ENCODE peak calls at places on chromosome 1, in seven cellular contexts. T, V, Y, P, A, O and E are unnamed samples.

GRCh38 chr1:21681426-21681825 is 12.3 kb upstream of the RAP1GAP start:
- DNase-seq in T (no peak), V (no peak), Y (no peak), P (no peak), A (no peak), O (no peak), E (peak; percentile 74)

GRCh38 chr1:67760030-67760821 is 73.0 kb downstream of the GNG12 start:
- DNase-seq in T (no peak), V (peak; percentile 50), Y (peak; percentile 72), P (peak; percentile 88), A (peak; percentile 94), O (peak; percentile 74), E (peak; percentile 84)

GRCh38 chr1:149881876-149882275 is 17.5 kb upstream of the BOLA1 start:
- DNase-seq in T (no peak), V (no peak), Y (no peak), P (no peak), A (no peak), O (no peak), E (no peak)

GRCh38 chr1:186482661-186483255 is 21.8 kb upstream of the PDC start:
- DNase-seq in T (peak; percentile 67), V (peak; percentile 26), Y (peak; percentile 49), P (peak; percentile 81), A (peak; percentile 67), O (peak; percentile 49), E (peak; percentile 41)

GRCh38 chr1:242004751-242005495 is 6.0 kb upstream of the MAP1LC3C start:
- DNase-seq in T (no peak), V (no peak), Y (no peak), P (no peak), A (no peak), O (no peak), E (no peak)

GRCh38 chr1:227914801-227915563 is 32.8 kb downstream of the WNT9A start:
- DNase-seq in T (no peak), V (no peak), Y (no peak), P (no peak), A (no peak), O (no peak), E (no peak)

GRCh38 chr1:218813247-218813646 is 360.4 kb upstream of the LYPLAL1 start:
- DNase-seq in T (no peak), V (no peak), Y (no peak), P (no peak), A (no peak), O (no peak), E (no peak)

GRCh38 chr1:11012260-11013159 is at the start of gene TARDBP:
- DNase-seq in T (peak; percentile 92), V (peak; percentile 85), Y (peak; percentile 91), P (peak; percentile 95), A (peak; percentile 92), O (peak; percentile 94), E (peak; percentile 95)

GRCh38 chr1:29703596-29703995 is 467.3 kb downstream of the PTPRU start:
- DNase-seq in T (no peak), V (no peak), Y (peak; percentile 40), P (peak; percentile 50), A (no peak), O (no peak), E (no peak)

GRCh38 chr1:158084336-158084735 is 90.9 kb downstream of the KIRREL1 start:
- DNase-seq in T (no peak), V (no peak), Y (no peak), P (no peak), A (no peak), O (no peak), E (no peak)

GRCh38 chr1:199551967-199552565 is 475.4 kb upstream of the NR5A2 start:
- DNase-seq in T (no peak), V (no peak), Y (peak; percentile 53), P (peak; percentile 82), A (peak; percentile 65), O (no peak), E (peak; percentile 51)

GRCh38 chr1:56920551-56920950 is 45.3 kb downstream of the C8B start:
- DNase-seq in T (no peak), V (no peak), Y (no peak), P (no peak), A (no peak), O (no peak), E (no peak)

GRCh38 chr1:91783423-91784162 is 102.4 kb downstream of the TGFBR3 start:
- DNase-seq in T (no peak), V (no peak), Y (no peak), P (no peak), A (no peak), O (no peak), E (no peak)

GRCh38 chr1:246786606-246787238 is 62.5 kb downstream of the SCCPDH start:
- DNase-seq in T (peak; percentile 53), V (no peak), Y (no peak), P (no peak), A (no peak), O (no peak), E (no peak)

GRCh38 chr1:225508538-225509375 is 80.9 kb upstream of the LBR start:
- DNase-seq in T (no peak), V (no peak), Y (peak; percentile 64), P (peak; percentile 70), A (no peak), O (no peak), E (peak; percentile 85)

GRCh38 chr1:71093938-71094337 is 13.1 kb upstream of the ZRANB2 start:
- DNase-seq in T (no peak), V (no peak), Y (no peak), P (no peak), A (no peak), O (no peak), E (peak; percentile 14)

GRCh38 chr1:242761556-242761955 is 237.1 kb upstream of the PLD5 start:
- DNase-seq in T (no peak), V (no peak), Y (no peak), P (no peak), A (no peak), O (no peak), E (no peak)

GRCh38 chr1:170537798-170538503 is 6.0 kb downstream of the GORAB start:
- DNase-seq in T (no peak), V (no peak), Y (no peak), P (no peak), A (no peak), O (no peak), E (no peak)

GRCh38 chr1:170538687-170539086 is 6.7 kb downstream of the GORAB start:
- DNase-seq in T (no peak), V (no peak), Y (no peak), P (no peak), A (no peak), O (no peak), E (no peak)

GRCh38 chr1:170535418-170535817 is 3.5 kb downstream of the GORAB start:
- DNase-seq in T (no peak), V (no peak), Y (no peak), P (no peak), A (no peak), O (no peak), E (no peak)

GRCh38 chr1:170536924-170537551 is 5.1 kb downstream of the GORAB start:
- DNase-seq in T (no peak), V (no peak), Y (no peak), P (no peak), A (no peak), O (no peak), E (no peak)

DNA sequence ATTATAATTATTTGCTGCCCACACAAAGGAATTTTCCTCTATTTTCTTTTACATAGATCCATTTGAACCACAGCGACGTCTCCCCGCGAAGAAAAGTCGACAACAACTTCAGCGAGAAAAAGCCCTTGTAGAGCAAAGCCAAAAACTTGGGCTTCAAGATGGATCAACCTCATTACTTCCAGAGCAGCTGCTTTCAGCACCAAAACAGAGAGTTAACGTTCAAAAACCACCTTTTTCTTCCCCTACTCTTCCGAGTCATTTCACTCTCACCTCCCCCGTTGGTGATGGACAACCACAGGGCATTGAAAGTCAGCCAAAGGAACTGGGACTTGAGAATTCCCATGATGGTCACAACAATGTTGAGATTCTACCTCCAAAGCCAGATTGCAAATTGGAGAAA is 7.2 kb downstream of the GORAB start:
- DNase-seq in T (no peak), V (no peak), Y (no peak), P (no peak), A (no peak), O (no peak), E (no peak)
- H3K27me3 ChIP-seq in T (no peaks in the 10 kb centered on the region), V (no peaks in the 10 kb centered on the region), Y (no peaks in the 10 kb centered on the region), P (no peaks in the 10 kb centered on the region), A (no peaks in the 10 kb centered on the region), O (no peaks in the 10 kb centered on the region), E (no peaks in the 10 kb centered on the region)

DNA sequence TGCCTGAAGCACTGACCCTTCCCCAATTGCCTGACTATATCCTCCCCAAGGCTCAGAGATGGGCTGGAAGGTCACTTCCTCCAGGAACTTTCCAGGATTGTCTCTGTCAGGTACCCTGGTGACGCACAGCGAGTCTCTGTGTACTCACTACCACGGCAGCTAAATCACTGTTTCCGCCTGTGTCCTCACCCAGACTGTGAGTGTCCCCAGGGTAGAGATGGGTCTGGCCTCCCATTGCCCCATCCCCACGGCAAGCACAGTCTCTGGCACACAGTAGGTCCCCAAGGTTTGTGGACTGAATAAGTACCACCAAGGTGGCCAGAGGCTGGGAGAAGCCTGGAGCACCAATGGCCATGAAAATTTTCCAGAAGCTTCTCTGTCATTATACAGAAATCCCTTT is 93.8 kb upstream of the RUNX3 start:
- DNase-seq in T (no peak), V (no peak), Y (no peak), P (no peak), A (no peak), O (no peak), E (no peak)
- H3K4me1 ChIP-seq in T (no peaks in the 10 kb centered on the region), V (no peaks in the 10 kb centered on the region), Y (no peaks in the 10 kb centered on the region), P (no peaks in the 10 kb centered on the region), A (peaks cover 25% of the 10 kb centered on the region), O (peaks cover 63% of the 10 kb centered on the region), E (peaks cover 4% of the 10 kb centered on the region)

GRCh38 chr1:114154146-114154962 is 685 bp upstream of the SYT6 start:
- DNase-seq in T (no peak), V (no peak), Y (no peak), P (peak; percentile 42), A (no peak), O (no peak), E (no peak)

GRCh38 chr1:114156538-114157274 is 3.0 kb upstream of the SYT6 start:
- DNase-seq in T (no peak), V (no peak), Y (no peak), P (no peak), A (no peak), O (no peak), E (no peak)

GRCh38 chr1:114155756-114156155 is 2.1 kb upstream of the SYT6 start:
- DNase-seq in T (no peak), V (no peak), Y (no peak), P (no peak), A (no peak), O (no peak), E (no peak)

GRCh38 chr1:114153621-114154145 is at the start of gene SYT6:
- DNase-seq in T (no peak), V (no peak), Y (no peak), P (peak; percentile 31), A (no peak), O (no peak), E (no peak)

DNA sequence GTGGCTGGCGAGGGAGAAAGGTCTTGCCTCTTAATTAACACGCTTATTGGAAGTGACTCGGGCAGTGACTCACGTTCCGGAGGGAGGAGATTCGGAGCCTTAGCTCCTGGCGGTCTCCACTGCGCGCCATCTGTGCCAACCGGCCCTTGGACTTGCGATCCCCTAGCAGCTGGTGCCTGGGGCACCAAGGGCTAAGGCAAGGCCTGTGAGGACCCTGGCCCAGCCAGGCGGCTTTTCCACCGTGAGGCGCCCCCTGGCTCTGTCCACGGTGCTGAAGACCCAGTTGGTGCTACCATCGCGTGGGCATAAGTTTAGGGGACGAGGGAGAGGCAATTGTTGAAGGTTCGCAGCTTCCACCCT is 1.3 kb upstream of the SYT6 start:
- DNase-seq in T (no peak), V (no peak), Y (peak; percentile 22), P (peak; percentile 45), A (no peak), O (no peak), E (peak; percentile 16)
- H3K27me3 ChIP-seq in T (peaks cover 9% of the 10 kb centered on the region), V (peaks cover 61% of the 10 kb centered on the region), Y (peaks cover 48% of the 10 kb centered on the region), P (peaks cover 93% of the 10 kb centered on the region), A (no peaks in the 10 kb centered on the region), O (no peaks in the 10 kb centered on the region), E (no peaks in the 10 kb centered on the region)

GRCh38 chr1:224506141-224506814 is 71.7 kb upstream of the WDR26 start:
- DNase-seq in T (no peak), V (peak; percentile 77), Y (no peak), P (no peak), A (no peak), O (no peak), E (no peak)
- H3K4me1 ChIP-seq in T (no peaks in the 10 kb centered on the region), V (no peaks in the 10 kb centered on the region), Y (peaks cover 10% of the 10 kb centered on the region), P (peaks cover 56% of the 10 kb centered on the region), A (peaks cover 36% of the 10 kb centered on the region), O (peaks cover 7% of the 10 kb centered on the region), E (peaks cover 24% of the 10 kb centered on the region)